ENCODE peak calls at places on chromosomes 11 and 22, in eight cellular contexts. J, Y, R, K, X, T, U and G are unnamed samples.

GRCh38 chr11:95301497-95301896 is 70.5 kb upstream of the SESN3 start:
- DNase-seq in U (no peak), T (no peak), X (no peak), K (no peak), J (peak), Y (no peak), R (no peak), G (no peak)

GRCh38 chr11:122524532-122524882 is 131.0 kb upstream of the UBASH3B start:
- DNase-seq in T (no peak), Y (no peak), R (no peak), X (no peak), K (no peak), J (peak), U (no peak), G (no peak)

GRCh38 chr11:59226396-59226795 is 13.7 kb upstream of the MPEG1 start:
- DNase-seq in T (no peak), X (no peak), R (no peak), K (no peak), Y (no peak), U (no peak), J (no peak), G (no peak)

GRCh38 chr11:44916797-44917196 is 33.9 kb downstream of the TP53I11 start:
- DNase-seq in K (no peak), J (no peak), X (no peak), Y (no peak), R (no peak), T (peak), U (no peak), G (no peak)

GRCh38 chr11:75133976-75134375 is 16.9 kb upstream of the SLCO2B1 start:
- DNase-seq in U (peak), T (no peak), Y (peak), R (no peak), X (no peak), K (no peak), J (no peak), G (no peak)

GRCh38 chr11:131538322-131538721 is 167.9 kb downstream of the NTM start:
- DNase-seq in X (no peak), K (no peak), T (no peak), Y (no peak), U (no peak), R (no peak), J (no peak), G (no peak)

GRCh38 chr11:116730241-116730561 is 42.6 kb downstream of the BUD13 start:
- DNase-seq in J (no peak), X (no peak), Y (no peak), T (no peak), K (no peak), R (no peak), U (no peak), G (no peak)

GRCh38 chr11:11022126-11022730 is 164.4 kb upstream of the ZBED5 start:
- DNase-seq in Y (no peak), K (peak), U (no peak), T (peak), X (no peak), J (peak), R (peak), G (peak)

GRCh38 chr11:9254416-9254815 is 10.7 kb downstream of the DENND5A start:
- DNase-seq in X (no peak), J (no peak), U (no peak), R (no peak), Y (no peak), T (no peak), K (no peak), G (no peak)

GRCh38 chr11:9853929-9854557 is 190.2 kb downstream of the SWAP70 start:
- DNase-seq in X (no peak), J (peak), U (no peak), R (no peak), T (no peak), K (no peak), Y (no peak), G (no peak)

GRCh38 chr11:100969008-100969407 is 160.6 kb downstream of the PGR start:
- DNase-seq in J (no peak), Y (no peak), U (no peak), K (no peak), X (no peak), R (no peak), T (no peak), G (no peak)

GRCh38 chr11:71171024-71171423 is 81.4 kb downstream of the SHANK2 start:
- DNase-seq in T (no peak), X (no peak), R (no peak), U (no peak), J (no peak), K (no peak), Y (peak), G (no peak)

GRCh38 chr11:102241026-102241425 is 76.3 kb upstream of the BIRC3 start:
- DNase-seq in Y (no peak), X (no peak), K (no peak), R (peak), J (peak), U (no peak), T (no peak), G (peak)

GRCh38 chr11:102243399-102243884 is 73.8 kb upstream of the BIRC3 start:
- DNase-seq in Y (no peak), X (no peak), T (no peak), J (no peak), K (no peak), U (no peak), R (no peak), G (no peak)

GRCh38 chr11:102240502-102240901 is 76.8 kb upstream of the BIRC3 start:
- DNase-seq in J (peak), T (no peak), K (no peak), R (peak), U (no peak), X (no peak), Y (no peak), G (no peak)

GRCh38 chr11:102239906-102240305 is 77.4 kb upstream of the BIRC3 start:
- DNase-seq in Y (no peak), R (no peak), T (no peak), K (no peak), X (no peak), J (no peak), U (no peak), G (no peak)

GRCh38 chr11:102244681-102245409 is 72.4 kb upstream of the BIRC3 start:
- DNase-seq in Y (no peak), U (no peak), T (no peak), R (peak), J (peak), K (no peak), X (no peak), G (no peak)
- H3K9ac ChIP-seq in Y (no peak), U (no peak), T (no peak), R (no peak), J (no peak), K (no peak), X (no peak), G (no peak)

GRCh38 chr22:46067159-46068111 is 82.9 kb upstream of the PPARA start:
- DNase-seq in X (no peak), R (no peak), K (no peak), T (no peak), U (no peak), Y (no peak), J (peak), G (no peak)
- H3K9ac ChIP-seq in X (no peak), R (peak), K (peak), T (no peak), U (no peak), Y (no peak), J (peak), G (no peak)

DNA sequence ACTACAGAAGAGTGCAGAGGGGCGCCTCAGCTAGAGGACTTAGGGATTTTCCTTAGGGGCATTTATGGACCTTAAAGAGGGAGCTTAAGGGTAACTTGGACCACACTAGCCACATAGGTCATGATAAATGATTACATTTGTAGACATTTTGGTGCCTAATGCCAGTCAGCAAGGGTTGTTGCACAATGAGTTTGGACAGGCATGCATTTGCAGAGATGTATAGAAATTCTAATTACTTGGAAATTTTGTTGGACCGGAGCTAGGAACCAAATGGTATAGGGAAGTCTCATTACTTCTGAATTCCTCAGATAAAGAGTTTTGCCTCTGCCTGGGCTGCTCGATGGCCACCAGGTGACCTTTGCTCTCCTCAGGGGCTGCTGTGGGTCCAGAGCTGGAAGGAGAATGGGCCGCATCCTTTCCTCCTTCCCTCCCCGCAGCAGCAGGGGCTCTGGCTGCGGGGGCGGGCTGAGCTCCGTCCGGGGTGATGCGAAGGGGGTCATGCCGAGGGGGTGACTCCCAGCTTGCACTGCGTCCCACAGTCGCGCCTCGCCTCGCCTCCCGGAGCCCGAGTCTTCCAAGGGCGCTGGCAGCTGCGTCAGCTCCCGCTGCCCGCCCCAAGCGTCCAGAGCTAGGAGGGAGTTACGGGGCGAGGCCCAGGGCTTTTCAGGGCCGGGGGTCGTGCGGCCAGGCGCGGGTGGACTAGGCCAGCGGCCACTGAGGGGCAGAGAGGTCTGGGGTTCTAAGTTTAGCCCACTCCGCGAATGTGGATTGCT is 20.2 kb upstream of the MALAT1 start:
- DNase-seq in R (peak), Y (peak), U (no peak), T (no peak), K (peak), X (no peak), J (peak), G (no peak)
- H3K9ac ChIP-seq in R (peak), Y (no peak), U (peak), T (peak), K (peak), X (no peak), J (peak), G (peak)

GRCh38 chr11:4511267-4511666 is 28.8 kb downstream of the OR52K1 start:
- DNase-seq in U (no peak), X (no peak), K (no peak), Y (no peak), R (no peak), J (no peak), T (no peak), G (no peak)

GRCh38 chr11:4511846-4512245 is 29.4 kb downstream of the OR52K1 start:
- DNase-seq in T (no peak), R (no peak), K (no peak), U (no peak), Y (no peak), J (no peak), X (no peak), G (no peak)

GRCh38 chr11:4514196-4514595 is 30.8 kb upstream of the OR52M1 start:
- DNase-seq in T (no peak), Y (no peak), J (no peak), K (no peak), U (no peak), R (no peak), X (no peak), G (no peak)
- H3K9ac ChIP-seq in T (no peak), Y (no peak), J (no peak), K (no peak), U (no peak), R (no peak), X (no peak), G (no peak)